ENCODE peak calls at places on chromosomes 6 and 20, in five cellular contexts. One of them, this sample, is unnamed.

GRCh38 chr6:99790679-99791078 is 184.0 kb downstream of the PRDM13 start:
- DNase-seq in K562: no peak
- DNase-seq in HepG2: no peak
- DNase-seq in H1: no peak
- DNase-seq in GM12891: no peak
- DNase-seq in this sample: no peak

GRCh38 chr20:14824996-14825395 is 487.6 kb upstream of the FLRT3 start:
- DNase-seq in K562: no peak
- DNase-seq in HepG2: no peak
- DNase-seq in H1: no peak
- DNase-seq in GM12891: no peak
- DNase-seq in this sample: no peak

GRCh38 chr6:158219229-158219628 is 51.1 kb downstream of the GTF2H5 start:
- DNase-seq in K562: no peak
- DNase-seq in HepG2: no peak
- DNase-seq in H1: no peak
- DNase-seq in GM12891: no peak
- DNase-seq in this sample: no peak

GRCh38 chr20:11229772-11230171 is 556.0 kb upstream of the JAG1 start:
- DNase-seq in K562: no peak
- DNase-seq in HepG2: no peak
- DNase-seq in H1: no peak
- DNase-seq in GM12891: no peak
- DNase-seq in this sample: no peak

GRCh38 chr6:142913036-142913510 is 31.9 kb downstream of the HIVEP2 start:
- DNase-seq in K562: no peak
- DNase-seq in HepG2: no peak
- DNase-seq in H1: no peak
- DNase-seq in GM12891: no peak
- DNase-seq in this sample: no peak

GRCh38 chr6:163554663-163555062 is 140.1 kb downstream of the QKI start:
- DNase-seq in K562: peak; percentile 53
- DNase-seq in HepG2: peak; percentile 66
- DNase-seq in H1: no peak
- DNase-seq in GM12891: no peak
- DNase-seq in this sample: no peak

GRCh38 chr6:109458774-109459531 is 3.4 kb upstream of the MICAL1 start:
- DNase-seq in K562: no peak
- DNase-seq in HepG2: no peak
- DNase-seq in H1: no peak
- DNase-seq in GM12891: no peak
- DNase-seq in this sample: no peak

GRCh38 chr20:8515810-8516435 is 383.9 kb downstream of the PLCB1 start:
- DNase-seq in K562: no peak
- DNase-seq in HepG2: no peak
- DNase-seq in H1: no peak
- DNase-seq in GM12891: no peak
- DNase-seq in this sample: no peak

GRCh38 chr6:92777146-92777740 is 642.1 kb downstream of the EPHA7 start:
- DNase-seq in K562: no peak
- DNase-seq in HepG2: peak; percentile 12
- DNase-seq in H1: no peak
- DNase-seq in GM12891: no peak
- DNase-seq in this sample: no peak

GRCh38 chr20:271528-271927 is 14.0 kb downstream of the DEFB132 start:
- DNase-seq in K562: no peak
- DNase-seq in HepG2: no peak
- DNase-seq in H1: no peak
- DNase-seq in GM12891: no peak
- DNase-seq in this sample: no peak

GRCh38 chr6:113594726-113595125 is 262.4 kb upstream of the MARCKS start:
- DNase-seq in K562: no peak
- DNase-seq in HepG2: peak; percentile 18
- DNase-seq in H1: no peak
- DNase-seq in GM12891: no peak
- DNase-seq in this sample: no peak

GRCh38 chr20:35768731-35769664 is 2.8 kb upstream of the PHF20 start:
- DNase-seq in K562: peak; percentile 59
- DNase-seq in HepG2: peak; percentile 82
- DNase-seq in H1: peak; percentile 67
- DNase-seq in GM12891: no peak
- DNase-seq in this sample: no peak

GRCh38 chr6:20025681-20026080 is 186.6 kb downstream of the MBOAT1 start:
- DNase-seq in K562: no peak
- DNase-seq in HepG2: no peak
- DNase-seq in H1: no peak
- DNase-seq in GM12891: no peak
- DNase-seq in this sample: no peak

GRCh38 chr20:50192364-50193168 is 1.9 kb downstream of the CEBPB start:
- DNase-seq in K562: peak; percentile 84
- DNase-seq in HepG2: peak; percentile 92
- DNase-seq in H1: no peak
- DNase-seq in GM12891: peak; percentile 76
- DNase-seq in this sample: peak; percentile 76

GRCh38 chr20:50191065-50191565 is 485 bp downstream of the CEBPB start:
- DNase-seq in K562: peak; percentile 62
- DNase-seq in HepG2: no peak
- DNase-seq in H1: no peak
- DNase-seq in GM12891: no peak
- DNase-seq in this sample: no peak

GRCh38 chr20:50190251-50191064 is at the start of gene CEBPB:
- DNase-seq in K562: peak; percentile 96
- DNase-seq in HepG2: peak; percentile 90
- DNase-seq in H1: no peak
- DNase-seq in GM12891: peak; percentile 91
- DNase-seq in this sample: peak; percentile 83

GRCh38 chr20:50193169-50193850 is 2.7 kb downstream of the CEBPB start:
- DNase-seq in K562: no peak
- DNase-seq in HepG2: no peak
- DNase-seq in H1: no peak
- DNase-seq in GM12891: no peak
- DNase-seq in this sample: no peak

GRCh38 chr20:50191566-50192363 is 1.1 kb downstream of the CEBPB start:
- DNase-seq in K562: peak; percentile 69
- DNase-seq in HepG2: peak; percentile 42
- DNase-seq in H1: no peak
- DNase-seq in GM12891: peak; percentile 63
- DNase-seq in this sample: peak; percentile 51
- TF ChIP-seq POLR2A in K562: peak; percentile 70
- TF ChIP-seq POLR2A in HepG2: peak; percentile 62
- TF ChIP-seq POLR2A in H1: peak; percentile 61
- TF ChIP-seq POLR2A in GM12891: peak; percentile 31
- TF ChIP-seq POLR2A in this sample: no peak

GRCh38 chr6:81755536-81755935 is 3.1 kb upstream of the TENT5A start:
- DNase-seq in K562: no peak
- DNase-seq in HepG2: no peak
- DNase-seq in H1: no peak
- DNase-seq in GM12891: no peak
- DNase-seq in this sample: no peak

GRCh38 chr6:81761197-81761596 is 8.7 kb upstream of the TENT5A start:
- DNase-seq in K562: no peak
- DNase-seq in HepG2: no peak
- DNase-seq in H1: no peak
- DNase-seq in GM12891: no peak
- DNase-seq in this sample: no peak

GRCh38 chr6:81759782-81760181 is 7.3 kb upstream of the TENT5A start:
- DNase-seq in K562: no peak
- DNase-seq in HepG2: no peak
- DNase-seq in H1: no peak
- DNase-seq in GM12891: no peak
- DNase-seq in this sample: no peak

GRCh38 chr6:81756690-81757089 is 4.2 kb upstream of the TENT5A start:
- DNase-seq in K562: no peak
- DNase-seq in HepG2: no peak
- DNase-seq in H1: no peak
- DNase-seq in GM12891: no peak
- DNase-seq in this sample: no peak

DNA sequence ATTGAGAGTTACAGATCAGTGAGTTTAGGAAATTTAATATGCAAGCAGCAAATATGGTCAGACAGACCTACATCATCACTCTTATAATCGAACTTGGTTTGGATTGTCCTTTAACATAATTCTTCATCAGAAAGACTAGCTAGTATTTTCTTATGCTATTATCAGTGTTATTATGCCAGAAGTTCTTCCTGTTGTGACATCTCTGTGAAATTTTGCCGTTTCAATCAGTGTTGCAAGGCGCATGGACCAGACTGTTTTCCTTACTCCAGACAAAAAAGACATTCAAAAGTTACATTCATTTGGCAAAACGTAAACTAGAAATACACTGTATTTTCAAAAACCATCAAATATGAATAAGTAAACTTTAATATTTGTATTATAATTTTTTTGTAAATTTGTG is 5.7 kb upstream of the TENT5A start:
- DNase-seq in K562: no peak
- DNase-seq in HepG2: no peak
- DNase-seq in H1: no peak
- DNase-seq in GM12891: no peak
- DNase-seq in this sample: no peak
- TF ChIP-seq TAF1 in K562: no peak
- TF ChIP-seq TAF1 in HepG2: no peak
- TF ChIP-seq TAF1 in H1: no peak
- TF ChIP-seq TAF1 in GM12891: no peak
- TF ChIP-seq TAF1 in this sample: no peak

GRCh38 chr6:151239603-151240035 is at the start of gene AKAP12:
- DNase-seq in K562: no peak
- DNase-seq in HepG2: no peak
- DNase-seq in H1: peak; percentile 34
- DNase-seq in GM12891: no peak
- DNase-seq in this sample: no peak
- TF ChIP-seq POLR2AphosphoS5 in K562: no peak
- TF ChIP-seq POLR2AphosphoS5 in HepG2: no peak
- TF ChIP-seq POLR2AphosphoS5 in H1: no peak
- TF ChIP-seq POLR2AphosphoS5 in GM12891: no peak
- TF ChIP-seq POLR2AphosphoS5 in this sample: no peak

DNA sequence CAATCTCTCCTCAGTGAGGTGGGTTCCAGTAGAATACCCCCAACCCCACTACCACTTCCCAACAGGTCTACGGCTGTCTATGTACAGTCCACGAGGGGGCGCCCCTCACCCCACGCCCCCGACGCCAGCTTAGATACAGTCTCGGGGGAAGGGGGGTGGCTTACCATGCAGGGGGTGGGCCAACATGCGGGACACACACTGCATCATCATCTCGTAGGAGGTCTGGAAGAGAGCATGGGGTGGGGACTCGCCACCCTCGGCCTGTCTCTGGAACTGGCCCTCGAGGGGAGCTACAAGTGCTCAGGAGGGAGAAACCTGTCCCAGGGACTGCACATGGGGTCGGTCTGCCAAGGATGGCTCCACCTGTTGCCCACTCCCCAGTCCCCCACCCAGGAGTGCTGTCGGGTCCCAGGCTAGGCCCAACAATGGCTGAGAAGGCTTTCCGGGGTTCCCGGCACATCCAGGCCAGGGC is 8.5 kb downstream of the MTCH1 start:
- DNase-seq in K562: peak; percentile 82
- DNase-seq in HepG2: no peak
- DNase-seq in H1: no peak
- DNase-seq in GM12891: no peak
- DNase-seq in this sample: peak; percentile 61
- TF ChIP-seq POLR2A in K562: no peak
- TF ChIP-seq POLR2A in HepG2: no peak
- TF ChIP-seq POLR2A in H1: no peak
- TF ChIP-seq POLR2A in GM12891: no peak
- TF ChIP-seq POLR2A in this sample: no peak